ENCODE peak calls at places on chromosomes 13 and 19, in ten cellular contexts. One of them, this sample, is unnamed.

GRCh38 chr19:31436121-31436776 is 87.0 kb upstream of the TSHZ3 start:
- DNase-seq in neural progenitor cell: no peak
- DNase-seq in lower leg skin: no peak
- DNase-seq in GM13976: no peak
- DNase-seq in brain microvascular endothelial cell: no peak
- DNase-seq in heart left ventricle: no peak
- DNase-seq in AG04450: no peak
- DNase-seq in astrocyte of the spinal cord: no peak
- DNase-seq in B cell: no peak
- DNase-seq in uterus: no peak
- DNase-seq in this sample: no peak

GRCh38 chr19:19627716-19628498 is at the start of gene LPAR2:
- DNase-seq in GM13976: peak; percentile 97
- DNase-seq in B cell: peak; percentile 64
- DNase-seq in AG04450: no peak
- DNase-seq in lower leg skin: no peak
- DNase-seq in brain microvascular endothelial cell: no peak
- DNase-seq in neural progenitor cell: peak; percentile 86
- DNase-seq in astrocyte of the spinal cord: no peak
- DNase-seq in uterus: no peak
- DNase-seq in heart left ventricle: no peak
- DNase-seq in this sample: peak; percentile 79

GRCh38 chr13:46569471-46569870 is 16.5 kb downstream of the LRCH1 start:
- DNase-seq in AG04450: no peak
- DNase-seq in heart left ventricle: no peak
- DNase-seq in B cell: no peak
- DNase-seq in uterus: no peak
- DNase-seq in astrocyte of the spinal cord: no peak
- DNase-seq in neural progenitor cell: no peak
- DNase-seq in brain microvascular endothelial cell: no peak
- DNase-seq in GM13976: no peak
- DNase-seq in lower leg skin: no peak
- DNase-seq in this sample: no peak

GRCh38 chr13:81171065-81171647 is 830.2 kb upstream of the SPRY2 start:
- DNase-seq in uterus: no peak
- DNase-seq in AG04450: no peak
- DNase-seq in GM13976: no peak
- DNase-seq in B cell: no peak
- DNase-seq in heart left ventricle: no peak
- DNase-seq in neural progenitor cell: peak; percentile 18
- DNase-seq in lower leg skin: no peak
- DNase-seq in astrocyte of the spinal cord: peak; percentile 29
- DNase-seq in brain microvascular endothelial cell: no peak
- DNase-seq in this sample: no peak

GRCh38 chr19:5967994-5968430 is 9.9 kb downstream of the RANBP3 start:
- DNase-seq in GM13976: peak; percentile 82
- DNase-seq in neural progenitor cell: peak; percentile 79
- DNase-seq in lower leg skin: peak; percentile 60
- DNase-seq in brain microvascular endothelial cell: peak; percentile 72
- DNase-seq in AG04450: peak; percentile 67
- DNase-seq in uterus: peak; percentile 64
- DNase-seq in B cell: peak; percentile 52
- DNase-seq in heart left ventricle: peak; percentile 69
- DNase-seq in astrocyte of the spinal cord: peak; percentile 73
- DNase-seq in this sample: peak; percentile 78

GRCh38 chr13:41059466-41059865 is 1.8 kb upstream of the WBP4 start:
- DNase-seq in neural progenitor cell: no peak
- DNase-seq in AG04450: no peak
- DNase-seq in heart left ventricle: no peak
- DNase-seq in uterus: no peak
- DNase-seq in GM13976: no peak
- DNase-seq in lower leg skin: no peak
- DNase-seq in brain microvascular endothelial cell: no peak
- DNase-seq in astrocyte of the spinal cord: peak; percentile 41
- DNase-seq in B cell: no peak
- DNase-seq in this sample: no peak

GRCh38 chr13:34469212-34469983 is 472.7 kb upstream of the NBEA start:
- DNase-seq in AG04450: no peak
- DNase-seq in brain microvascular endothelial cell: no peak
- DNase-seq in astrocyte of the spinal cord: peak; percentile 27
- DNase-seq in B cell: no peak
- DNase-seq in GM13976: no peak
- DNase-seq in heart left ventricle: no peak
- DNase-seq in uterus: no peak
- DNase-seq in lower leg skin: no peak
- DNase-seq in neural progenitor cell: no peak
- DNase-seq in this sample: no peak

GRCh38 chr13:52195052-52195837 is 35.8 kb upstream of the NEK3 start:
- DNase-seq in neural progenitor cell: peak; percentile 20
- DNase-seq in AG04450: peak; percentile 26
- DNase-seq in B cell: peak; percentile 75
- DNase-seq in brain microvascular endothelial cell: peak; percentile 36
- DNase-seq in uterus: peak; percentile 81
- DNase-seq in lower leg skin: peak; percentile 59
- DNase-seq in GM13976: peak; percentile 79
- DNase-seq in heart left ventricle: peak; percentile 83
- DNase-seq in astrocyte of the spinal cord: peak; percentile 81
- DNase-seq in this sample: peak; percentile 74

GRCh38 chr13:71240906-71241305 is 626.1 kb downstream of the DACH1 start:
- DNase-seq in brain microvascular endothelial cell: peak; percentile 29
- DNase-seq in GM13976: peak; percentile 6
- DNase-seq in uterus: no peak
- DNase-seq in heart left ventricle: no peak
- DNase-seq in neural progenitor cell: peak; percentile 41
- DNase-seq in AG04450: no peak
- DNase-seq in B cell: no peak
- DNase-seq in lower leg skin: no peak
- DNase-seq in astrocyte of the spinal cord: peak; percentile 28
- DNase-seq in this sample: peak; percentile 1

GRCh38 chr19:41887711-41888382 is 4.9 kb downstream of the ARHGEF1 start:
- DNase-seq in GM13976: peak; percentile 79
- DNase-seq in AG04450: no peak
- DNase-seq in uterus: no peak
- DNase-seq in neural progenitor cell: no peak
- DNase-seq in B cell: peak; percentile 81
- DNase-seq in lower leg skin: no peak
- DNase-seq in heart left ventricle: peak; percentile 31
- DNase-seq in brain microvascular endothelial cell: no peak
- DNase-seq in astrocyte of the spinal cord: peak; percentile 59
- DNase-seq in this sample: peak; percentile 96

GRCh38 chr19:574658-575526 is 2.5 kb downstream of the BSG start:
- DNase-seq in astrocyte of the spinal cord: peak; percentile 44
- DNase-seq in lower leg skin: no peak
- DNase-seq in brain microvascular endothelial cell: peak; percentile 15
- DNase-seq in heart left ventricle: peak; percentile 75
- DNase-seq in AG04450: no peak
- DNase-seq in B cell: no peak
- DNase-seq in GM13976: peak; percentile 77
- DNase-seq in neural progenitor cell: peak; percentile 77
- DNase-seq in uterus: no peak
- DNase-seq in this sample: no peak

GRCh38 chr13:44141725-44142539 is 231.7 kb upstream of the SERP2 start:
- DNase-seq in heart left ventricle: peak; percentile 99
- DNase-seq in uterus: peak; percentile 96
- DNase-seq in AG04450: peak; percentile 86
- DNase-seq in GM13976: peak; percentile 100
- DNase-seq in astrocyte of the spinal cord: peak; percentile 97
- DNase-seq in lower leg skin: peak; percentile 96
- DNase-seq in brain microvascular endothelial cell: peak; percentile 93
- DNase-seq in neural progenitor cell: peak; percentile 98
- DNase-seq in B cell: peak; percentile 96
- DNase-seq in this sample: peak; percentile 93
- TF ChIP-seq CTCF in heart left ventricle: no peak
- TF ChIP-seq CTCF in uterus: no peak
- TF ChIP-seq CTCF in AG04450: no peak
- TF ChIP-seq CTCF in GM13976: no peak
- TF ChIP-seq CTCF in astrocyte of the spinal cord: no peak
- TF ChIP-seq CTCF in lower leg skin: no peak
- TF ChIP-seq CTCF in brain microvascular endothelial cell: no peak
- TF ChIP-seq CTCF in neural progenitor cell: no peak
- TF ChIP-seq CTCF in B cell: no peak
- TF ChIP-seq CTCF in this sample: no peak

GRCh38 chr13:53200498-53201453 is 172.2 kb downstream of the OLFM4 start:
- DNase-seq in neural progenitor cell: peak; percentile 96
- DNase-seq in lower leg skin: no peak
- DNase-seq in brain microvascular endothelial cell: no peak
- DNase-seq in GM13976: peak; percentile 37
- DNase-seq in heart left ventricle: peak; percentile 23
- DNase-seq in B cell: no peak
- DNase-seq in uterus: no peak
- DNase-seq in astrocyte of the spinal cord: no peak
- DNase-seq in AG04450: no peak
- DNase-seq in this sample: peak; percentile 13
- TF ChIP-seq CTCF in neural progenitor cell: peak; percentile 92
- TF ChIP-seq CTCF in lower leg skin: no peak
- TF ChIP-seq CTCF in brain microvascular endothelial cell: peak; percentile 28
- TF ChIP-seq CTCF in GM13976: no peak
- TF ChIP-seq CTCF in heart left ventricle: peak; percentile 48
- TF ChIP-seq CTCF in B cell: no peak
- TF ChIP-seq CTCF in uterus: peak; percentile 13
- TF ChIP-seq CTCF in astrocyte of the spinal cord: peak; percentile 25
- TF ChIP-seq CTCF in AG04450: peak; percentile 11
- TF ChIP-seq CTCF in this sample: peak; percentile 20

GRCh38 chr13:110812869-110813645 is 99.6 kb downstream of the ING1 start:
- DNase-seq in neural progenitor cell: no peak
- DNase-seq in heart left ventricle: no peak
- DNase-seq in lower leg skin: no peak
- DNase-seq in brain microvascular endothelial cell: no peak
- DNase-seq in B cell: no peak
- DNase-seq in AG04450: no peak
- DNase-seq in astrocyte of the spinal cord: no peak
- DNase-seq in uterus: no peak
- DNase-seq in GM13976: no peak
- DNase-seq in this sample: no peak

GRCh38 chr13:110811008-110811720 is 97.7 kb downstream of the ING1 start:
- DNase-seq in lower leg skin: no peak
- DNase-seq in astrocyte of the spinal cord: no peak
- DNase-seq in brain microvascular endothelial cell: no peak
- DNase-seq in uterus: no peak
- DNase-seq in B cell: no peak
- DNase-seq in heart left ventricle: no peak
- DNase-seq in neural progenitor cell: no peak
- DNase-seq in AG04450: no peak
- DNase-seq in GM13976: no peak
- DNase-seq in this sample: no peak

GRCh38 chr13:110811751-110812110 is 98.2 kb downstream of the ING1 start:
- DNase-seq in lower leg skin: no peak
- DNase-seq in AG04450: no peak
- DNase-seq in B cell: no peak
- DNase-seq in brain microvascular endothelial cell: no peak
- DNase-seq in astrocyte of the spinal cord: no peak
- DNase-seq in uterus: no peak
- DNase-seq in heart left ventricle: no peak
- DNase-seq in neural progenitor cell: no peak
- DNase-seq in GM13976: no peak
- DNase-seq in this sample: peak; percentile 15

GRCh38 chr13:110813646-110814624 is 100.4 kb downstream of the ING1 start:
- DNase-seq in AG04450: no peak
- DNase-seq in lower leg skin: no peak
- DNase-seq in astrocyte of the spinal cord: no peak
- DNase-seq in heart left ventricle: no peak
- DNase-seq in neural progenitor cell: no peak
- DNase-seq in GM13976: no peak
- DNase-seq in uterus: no peak
- DNase-seq in B cell: no peak
- DNase-seq in brain microvascular endothelial cell: no peak
- DNase-seq in this sample: no peak

GRCh38 chr13:110812111-110812868 is 98.8 kb downstream of the ING1 start:
- DNase-seq in GM13976: no peak
- DNase-seq in AG04450: no peak
- DNase-seq in neural progenitor cell: no peak
- DNase-seq in heart left ventricle: no peak
- DNase-seq in astrocyte of the spinal cord: peak; percentile 11
- DNase-seq in B cell: no peak
- DNase-seq in brain microvascular endothelial cell: no peak
- DNase-seq in lower leg skin: no peak
- DNase-seq in uterus: no peak
- DNase-seq in this sample: no peak
- TF ChIP-seq CTCF in GM13976: no peak
- TF ChIP-seq CTCF in AG04450: peak; percentile 35
- TF ChIP-seq CTCF in neural progenitor cell: no peak
- TF ChIP-seq CTCF in heart left ventricle: peak; percentile 24
- TF ChIP-seq CTCF in astrocyte of the spinal cord: peak; percentile 20
- TF ChIP-seq CTCF in B cell: no peak
- TF ChIP-seq CTCF in brain microvascular endothelial cell: peak; percentile 48
- TF ChIP-seq CTCF in lower leg skin: no peak
- TF ChIP-seq CTCF in uterus: no peak
- TF ChIP-seq CTCF in this sample: no peak

GRCh38 chr19:47312366-47313006 is 2.8 kb downstream of the C5AR1 start:
- DNase-seq in uterus: no peak
- DNase-seq in heart left ventricle: no peak
- DNase-seq in brain microvascular endothelial cell: no peak
- DNase-seq in lower leg skin: no peak
- DNase-seq in AG04450: no peak
- DNase-seq in GM13976: no peak
- DNase-seq in B cell: no peak
- DNase-seq in neural progenitor cell: no peak
- DNase-seq in astrocyte of the spinal cord: no peak
- DNase-seq in this sample: no peak

GRCh38 chr19:47310323-47310722 is 662 bp downstream of the C5AR1 start:
- DNase-seq in GM13976: no peak
- DNase-seq in uterus: no peak
- DNase-seq in AG04450: no peak
- DNase-seq in lower leg skin: no peak
- DNase-seq in heart left ventricle: no peak
- DNase-seq in brain microvascular endothelial cell: no peak
- DNase-seq in B cell: no peak
- DNase-seq in astrocyte of the spinal cord: no peak
- DNase-seq in neural progenitor cell: no peak
- DNase-seq in this sample: no peak

GRCh38 chr19:47310819-47311218 is 1.2 kb downstream of the C5AR1 start:
- DNase-seq in astrocyte of the spinal cord: no peak
- DNase-seq in AG04450: no peak
- DNase-seq in B cell: no peak
- DNase-seq in neural progenitor cell: no peak
- DNase-seq in brain microvascular endothelial cell: no peak
- DNase-seq in uterus: no peak
- DNase-seq in lower leg skin: no peak
- DNase-seq in heart left ventricle: peak; percentile 51
- DNase-seq in GM13976: no peak
- DNase-seq in this sample: no peak

GRCh38 chr19:47309038-47309437 is 623 bp upstream of the C5AR1 start:
- DNase-seq in GM13976: no peak
- DNase-seq in B cell: no peak
- DNase-seq in AG04450: no peak
- DNase-seq in uterus: no peak
- DNase-seq in neural progenitor cell: no peak
- DNase-seq in heart left ventricle: no peak
- DNase-seq in astrocyte of the spinal cord: no peak
- DNase-seq in lower leg skin: no peak
- DNase-seq in brain microvascular endothelial cell: no peak
- DNase-seq in this sample: no peak

DNA sequence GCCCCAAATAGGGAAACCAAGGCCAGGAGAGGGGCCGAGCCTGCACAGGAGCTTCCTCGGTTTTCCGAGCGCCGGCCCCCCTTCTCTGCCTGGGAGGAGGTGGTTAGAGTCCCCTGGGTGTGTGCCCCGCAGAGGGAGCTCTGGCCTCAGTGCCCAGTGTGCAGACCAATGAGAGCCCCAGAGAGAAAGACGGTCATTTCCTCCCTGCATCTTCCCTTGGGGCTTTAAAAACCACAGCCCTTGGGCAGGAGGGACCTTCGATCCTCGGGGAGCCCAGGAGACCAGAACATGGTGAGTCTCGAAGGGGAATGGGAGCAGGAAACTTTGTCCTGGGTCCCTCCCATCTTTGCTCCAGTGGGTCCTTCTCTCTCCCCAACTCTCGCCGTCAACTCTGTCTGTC is at the start of gene C5AR1:
- DNase-seq in astrocyte of the spinal cord: no peak
- DNase-seq in heart left ventricle: peak; percentile 61
- DNase-seq in GM13976: no peak
- DNase-seq in AG04450: no peak
- DNase-seq in uterus: no peak
- DNase-seq in neural progenitor cell: no peak
- DNase-seq in brain microvascular endothelial cell: no peak
- DNase-seq in lower leg skin: peak; percentile 30
- DNase-seq in B cell: no peak
- DNase-seq in this sample: no peak
- TF ChIP-seq CTCF in astrocyte of the spinal cord: no peak
- TF ChIP-seq CTCF in heart left ventricle: no peak
- TF ChIP-seq CTCF in GM13976: no peak
- TF ChIP-seq CTCF in AG04450: no peak
- TF ChIP-seq CTCF in uterus: no peak
- TF ChIP-seq CTCF in neural progenitor cell: no peak
- TF ChIP-seq CTCF in brain microvascular endothelial cell: no peak
- TF ChIP-seq CTCF in lower leg skin: no peak
- TF ChIP-seq CTCF in B cell: no peak
- TF ChIP-seq CTCF in this sample: no peak